ENCODE peak calls at places on chromosomes 13 and 19, in eight cellular contexts. J, T, D, P, V, R, F and X are unnamed samples.

GRCh38 chr13:95784161-95784880 is 107.4 kb downstream of the DNAJC3 start:
- DNase-seq in J (no peak), D (no peak), P (peak; percentile 43), V (no peak), R (no peak), F (no peak), T (no peak), X (no peak)

GRCh38 chr13:42355118-42355840 is 83.3 kb downstream of the AKAP11 start:
- DNase-seq in T (no peak), J (no peak), D (no peak), V (no peak), R (no peak), P (no peak), F (no peak), X (no peak)

GRCh38 chr13:20801704-20802103 is 27.9 kb upstream of the EEF1AKMT1 start:
- DNase-seq in P (no peak), J (no peak), F (no peak), V (no peak), D (no peak), R (no peak), T (no peak), X (no peak)

GRCh38 chr19:6774821-6775707 is 2.6 kb downstream of the VAV1 start:
- DNase-seq in F (no peak), T (no peak), R (no peak), P (no peak), D (no peak), V (no peak), J (no peak), X (no peak)

GRCh38 chr13:98959299-98959698 is 18.6 kb downstream of the DOCK9 start:
- DNase-seq in T (no peak), R (no peak), V (no peak), P (no peak), D (no peak), J (no peak), F (no peak), X (peak; percentile 58)

GRCh38 chr19:28307460-28307859 is 905.5 kb downstream of the UQCRFS1 start:
- DNase-seq in P (no peak), F (no peak), D (no peak), T (no peak), V (no peak), R (no peak), J (no peak), X (no peak)

GRCh38 chr13:25868483-25868882 is 183.3 kb downstream of the SHISA2 start:
- DNase-seq in D (no peak), F (no peak), R (no peak), J (no peak), T (no peak), P (no peak), V (no peak), X (no peak)

GRCh38 chr19:27890206-27890605 is 1322.7 kb downstream of the UQCRFS1 start:
- DNase-seq in D (no peak), R (no peak), J (no peak), P (no peak), V (no peak), F (no peak), T (no peak), X (no peak)

GRCh38 chr19:1045247-1045603 is 5.3 kb downstream of the ABCA7 start:
- DNase-seq in V (no peak), D (no peak), T (peak; percentile 69), J (no peak), P (peak; percentile 91), R (peak; percentile 45), F (peak; percentile 94), X (no peak)

GRCh38 chr13:44498969-44499368 is 77.2 kb downstream of the TSC22D1 start:
- DNase-seq in V (no peak), T (no peak), F (peak; percentile 34), D (no peak), R (no peak), P (no peak), J (no peak), X (no peak)

GRCh38 chr19:13526552-13526951 is 20.3 kb upstream of the CACNA1A start:
- DNase-seq in D (no peak), R (no peak), J (no peak), V (no peak), T (no peak), P (peak; percentile 4), F (no peak), X (no peak)

GRCh38 chr19:45497791-45498190 is 452 bp upstream of the PPM1N start:
- DNase-seq in D (no peak), T (no peak), V (no peak), F (no peak), P (no peak), R (no peak), J (no peak), X (no peak)

GRCh38 chr13:34334984-34335661 is 517.2 kb downstream of the RFC3 start:
- DNase-seq in V (no peak), P (no peak), R (no peak), F (no peak), D (no peak), T (no peak), J (no peak), X (no peak)

DNA sequence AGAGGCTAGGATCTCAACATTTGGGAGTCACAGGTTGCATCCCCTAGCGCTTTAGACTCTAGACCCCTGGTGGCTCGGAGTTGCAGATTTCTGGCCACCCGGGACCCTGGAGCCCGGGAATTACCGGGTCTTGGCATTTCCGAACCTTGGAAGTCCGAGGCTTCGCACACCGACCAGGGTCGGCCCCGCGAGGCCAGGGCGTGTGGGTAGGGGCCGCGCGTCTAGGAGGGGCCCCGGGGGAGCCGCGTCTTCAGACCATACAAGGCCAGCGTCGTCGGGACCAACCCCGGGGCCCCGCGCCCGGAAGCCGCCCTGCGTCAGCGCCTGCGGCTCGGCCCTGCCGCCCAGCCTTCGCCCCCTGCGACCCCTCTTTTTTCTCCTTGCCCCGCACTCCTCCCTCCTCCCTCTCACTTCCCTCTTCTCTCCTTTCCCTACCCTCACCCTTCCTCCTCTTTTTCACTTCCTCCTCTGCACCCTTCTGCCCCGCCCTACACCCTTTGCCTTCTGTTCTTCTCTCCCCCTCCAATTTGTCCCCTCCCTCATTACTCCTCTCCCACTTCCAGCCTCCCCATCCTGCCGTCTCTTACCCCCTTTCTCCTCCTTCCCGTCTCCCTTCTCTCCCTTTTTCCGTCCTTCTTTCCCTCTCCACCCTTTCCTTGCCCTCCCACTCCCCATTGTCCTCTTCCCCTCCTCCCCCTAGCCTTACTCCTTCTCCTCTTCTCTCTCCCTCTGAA is 2.4 kb upstream of the PLEKHG2 start:
- DNase-seq in F (peak; percentile 84), P (peak; percentile 75), R (peak; percentile 76), J (peak; percentile 85), D (peak; percentile 75), T (peak; percentile 86), V (peak; percentile 70), X (peak; percentile 95)
- TF ChIP-seq CTCF in F (no peak), P (no peak), R (no peak), J (peak; percentile 34), D (no peak), T (peak; percentile 17), V (no peak), X (no peak)

GRCh38 chr19:48867922-48868195 is 558 bp downstream of the PLEKHA4 start:
- DNase-seq in R (no peak), J (no peak), V (no peak), F (no peak), P (no peak), D (no peak), T (no peak), X (no peak)

GRCh38 chr19:48866692-48867091 is 1.7 kb downstream of the PLEKHA4 start:
- DNase-seq in D (no peak), V (no peak), J (no peak), F (no peak), T (no peak), P (no peak), R (no peak), X (no peak)

GRCh38 chr19:48870048-48870447 is 1.6 kb upstream of the PLEKHA4 start:
- DNase-seq in P (no peak), J (no peak), D (no peak), F (no peak), T (no peak), V (no peak), R (no peak), X (no peak)

GRCh38 chr19:48867119-48867921 is 1.1 kb downstream of the PLEKHA4 start:
- DNase-seq in R (no peak), J (no peak), V (no peak), D (no peak), F (no peak), T (no peak), P (no peak), X (no peak)

GRCh38 chr19:48868196-48868886 is at the start of gene PLEKHA4:
- DNase-seq in T (peak; percentile 59), P (no peak), J (peak; percentile 80), V (no peak), F (peak; percentile 76), D (peak; percentile 57), R (peak; percentile 54), X (no peak)
- TF ChIP-seq POLR2A in T (no peak), P (no peak), J (peak; percentile 34), V (no peak), F (no peak), D (peak; percentile 35), R (no peak), X (no peak)

GRCh38 chr13:111153279-111153976 is 38.3 kb downstream of the ARHGEF7 start:
- DNase-seq in R (peak; percentile 92), T (peak; percentile 96), D (peak; percentile 80), V (peak; percentile 84), F (peak; percentile 95), J (peak; percentile 91), P (peak; percentile 90), X (peak; percentile 87)
- TF ChIP-seq CTCF in R (no peak), T (peak; percentile 28), D (peak; percentile 15), V (no peak), F (no peak), J (peak; percentile 22), P (no peak), X (no peak)

GRCh38 chr19:40433391-40434216 is 7.8 kb upstream of the SERTAD1 start:
- DNase-seq in R (peak; percentile 91), J (peak; percentile 90), P (peak; percentile 98), T (peak; percentile 93), D (peak; percentile 78), V (peak; percentile 78), F (peak; percentile 87), X (peak; percentile 83)
- TF ChIP-seq POLR2A in R (no peak), J (peak; percentile 68), P (peak; percentile 90), T (peak; percentile 31), D (peak; percentile 18), V (peak; percentile 63), F (no peak), X (no peak)

DNA sequence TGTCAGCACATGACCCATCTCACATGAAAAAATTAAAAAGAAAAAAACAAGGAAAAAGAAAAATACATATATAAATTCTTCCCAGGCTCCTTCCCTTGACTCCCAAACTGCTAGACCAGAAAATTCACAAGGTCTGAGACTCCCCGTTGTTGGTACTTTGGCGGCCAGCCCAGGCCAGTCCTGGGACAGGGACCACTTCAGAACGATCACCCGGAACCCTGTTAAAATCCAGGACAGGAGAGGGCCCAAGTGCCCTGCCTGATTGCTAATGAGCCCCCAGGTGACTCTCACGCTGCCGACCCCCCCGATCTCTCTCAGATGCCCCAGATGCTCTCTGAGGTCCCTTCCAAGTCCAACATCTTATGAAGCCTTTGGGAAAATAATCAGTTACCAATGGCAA is 107.2 kb downstream of the COL4A2 start:
- DNase-seq in T (no peak), D (no peak), F (no peak), R (no peak), J (no peak), V (no peak), P (no peak), X (no peak)
- TF ChIP-seq CTCF in T (no peak), D (no peak), F (no peak), R (no peak), J (no peak), V (no peak), P (no peak), X (no peak)